ENCODE peak calls at places on chromosomes 11 and 22, in six cellular contexts. F, G, A, P, I and L are unnamed samples.

GRCh38 chr11:69398529-69399492 is 82.7 kb upstream of the LINC01488 start:
- DNase-seq in F (peak), G (peak), A (peak), P (no peak), I (no peak), L (no peak)

GRCh38 chr11:108593910-108594434 is 404 bp upstream of the EXPH5 start:
- DNase-seq in F (no peak), G (no peak), A (no peak), P (no peak), I (no peak), L (no peak)

GRCh38 chr11:44659641-44660040 is 67.1 kb upstream of the TSPAN18 start:
- DNase-seq in F (peak), G (no peak), A (no peak), P (no peak), I (no peak), L (no peak)

GRCh38 chr11:64539239-64539638 is 51.8 kb upstream of the SLC22A12 start:
- DNase-seq in F (no peak), G (no peak), A (no peak), P (no peak), I (no peak), L (no peak)

GRCh38 chr22:45224331-45224730 is 16.4 kb downstream of the KIAA0930 start:
- DNase-seq in F (peak), G (no peak), A (no peak), P (no peak), I (no peak), L (no peak)

GRCh38 chr11:123196060-123196714 is 1.1 kb upstream of the CLMP start:
- DNase-seq in F (no peak), G (no peak), A (peak), P (no peak), I (no peak), L (no peak)

GRCh38 chr22:49964136-49964492 is 3.5 kb downstream of the PIM3 start:
- DNase-seq in F (no peak), G (no peak), A (no peak), P (no peak), I (no peak), L (no peak)

GRCh38 chr22:29167032-29167911 is 38.4 kb upstream of the EMID1 start:
- DNase-seq in F (no peak), G (no peak), A (no peak), P (no peak), I (no peak), L (no peak)

GRCh38 chr11:114296190-114296978 is at the start of gene NNMT:
- DNase-seq in F (peak), G (peak), A (no peak), P (no peak), I (no peak), L (no peak)

GRCh38 chr11:2299773-2300172 is 1.9 kb downstream of the C11orf21 start:
- DNase-seq in F (no peak), G (no peak), A (no peak), P (no peak), I (no peak), L (no peak)

GRCh38 chr22:37043214-37043827 is 8.2 kb upstream of the KCTD17 start:
- DNase-seq in F (no peak), G (no peak), A (no peak), P (no peak), I (no peak), L (no peak)

GRCh38 chr11:62402226-62402625 is 16.6 kb upstream of the SCGB1A1 start:
- DNase-seq in F (peak), G (no peak), A (no peak), P (no peak), I (no peak), L (peak)

GRCh38 chr22:44623771-44624510 is 78.1 kb upstream of the PRR5 start:
- DNase-seq in F (peak), G (peak), A (peak), P (no peak), I (no peak), L (no peak)

GRCh38 chr22:25488244-25489020 is 76.0 kb upstream of the GRK3 start:
- DNase-seq in F (peak), G (peak), A (no peak), P (no peak), I (peak), L (no peak)

GRCh38 chr11:87722756-87723599 is 452.3 kb downstream of the RAB38 start:
- DNase-seq in F (no peak), G (no peak), A (peak), P (no peak), I (no peak), L (no peak)

GRCh38 chr22:44391481-44392445 is 79.0 kb upstream of the SHISAL1 start:
- DNase-seq in F (peak), G (peak), A (no peak), P (no peak), I (no peak), L (no peak)

GRCh38 chr11:41781441-41781840 is 322.0 kb upstream of the LRRC4C start:
- DNase-seq in F (no peak), G (no peak), A (no peak), P (no peak), I (no peak), L (no peak)

GRCh38 chr11:20604864-20605601 is 5.6 kb downstream of the SLC6A5 start:
- DNase-seq in F (no peak), G (no peak), A (no peak), P (no peak), I (no peak), L (no peak)

GRCh38 chr11:86209806-86210657 is 34.5 kb upstream of the EED start:
- DNase-seq in F (no peak), G (no peak), A (no peak), P (no peak), I (no peak), L (no peak)

GRCh38 chr11:99268895-99269294 is 248.1 kb downstream of the CNTN5 start:
- DNase-seq in F (no peak), G (peak), A (no peak), P (no peak), I (no peak), L (no peak)

GRCh38 chr11:43419460-43419859 is 60.7 kb downstream of the TTC17 start:
- DNase-seq in F (no peak), G (peak), A (peak), P (no peak), I (no peak), L (no peak)

GRCh38 chr11:134592391-134592990 is 180.4 kb upstream of the B3GAT1 start:
- DNase-seq in F (no peak), G (peak), A (peak), P (no peak), I (no peak), L (no peak)

GRCh38 chr11:62392506-62392905 is 26.3 kb upstream of the SCGB1A1 start:
- DNase-seq in F (no peak), G (no peak), A (no peak), P (no peak), I (no peak), L (no peak)

GRCh38 chr11:74687237-74688005 is 43.8 kb downstream of the CHRDL2 start:
- DNase-seq in F (peak), G (no peak), A (no peak), P (no peak), I (no peak), L (no peak)

GRCh38 chr11:125564357-125564756 is 4.9 kb upstream of the EI24 start:
- DNase-seq in F (no peak), G (no peak), A (no peak), P (no peak), I (no peak), L (no peak)

GRCh38 chr11:116037851-116038250 is 533.6 kb upstream of the CADM1 start:
- DNase-seq in F (no peak), G (no peak), A (no peak), P (no peak), I (no peak), L (no peak)

GRCh38 chr11:35484435-35484834 is 41.0 kb downstream of the PAMR1 start:
- DNase-seq in F (no peak), G (no peak), A (no peak), P (no peak), I (no peak), L (no peak)

GRCh38 chr11:104001474-104001873 is 35.0 kb upstream of the DDI1 start:
- DNase-seq in F (no peak), G (no peak), A (no peak), P (no peak), I (no peak), L (no peak)

GRCh38 chr11:69287968-69288882 is 5.7 kb upstream of the MYEOV start:
- DNase-seq in F (peak), G (peak), A (no peak), P (no peak), I (no peak), L (no peak)

GRCh38 chr11:2737226-2737590 is 37.4 kb upstream of the KCNQ1OT1 start:
- DNase-seq in F (no peak), G (no peak), A (no peak), P (no peak), I (no peak), L (no peak)

GRCh38 chr11:64234840-64235379 is 526 bp downstream of the VEGFB start:
- DNase-seq in F (peak), G (peak), A (peak), P (no peak), I (no peak), L (no peak)

GRCh38 chr11:64100345-64100744 is 64.6 kb downstream of the FLRT1 start:
- DNase-seq in F (no peak), G (peak), A (no peak), P (no peak), I (no peak), L (no peak)

GRCh38 chr11:43738600-43739409 is 58.3 kb downstream of the HSD17B12 start:
- DNase-seq in F (no peak), G (peak), A (no peak), P (no peak), I (no peak), L (no peak)

GRCh38 chr11:36373040-36374010 is 77.2 kb downstream of the PRR5L start:
- DNase-seq in F (no peak), G (no peak), A (no peak), P (no peak), I (no peak), L (no peak)

GRCh38 chr11:115552151-115552550 is 47.9 kb upstream of the CADM1 start:
- DNase-seq in F (no peak), G (no peak), A (no peak), P (no peak), I (no peak), L (no peak)

GRCh38 chr11:65366340-65366773 is 11.8 kb downstream of the TIGD3 start:
- DNase-seq in F (no peak), G (peak), A (no peak), P (no peak), I (no peak), L (peak)

GRCh38 chr22:33654173-33654890 is 265.9 kb downstream of the LARGE1 start:
- DNase-seq in F (no peak), G (no peak), A (no peak), P (no peak), I (no peak), L (no peak)

GRCh38 chr11:127843483-127844396 is 743.6 kb downstream of the ETS1 start:
- DNase-seq in F (peak), G (peak), A (peak), P (no peak), I (peak), L (no peak)

GRCh38 chr11:96219981-96220623 is 122.9 kb downstream of the MAML2 start:
- DNase-seq in F (no peak), G (no peak), A (no peak), P (no peak), I (no peak), L (no peak)